ENCODE peak calls at places on chromosomes 16 and 17, in five cellular contexts. W is activated naive CD8-positive, alpha-beta T cell treated with anti-CD3 and anti-CD28 coated beads for 36 hours; R is putamen; S is psoas muscle; J is stimulated activated CD8-positive, alpha-beta memory T cell treated with anti-CD3 and anti-CD28 coated beads, Interleukin-7, amount 100 ng/mL, for 24 hours. K is an unnamed sample.

GRCh38 chr16:66894948-66895696 is 14.8 kb downstream of the PDP2 start:
- DNase-seq in S (peak; percentile 64), R (peak; percentile 60), W (peak; percentile 46), J (no peak), K (peak; percentile 81)

GRCh38 chr16:59295474-59295873 is 561.4 kb upstream of the GOT2 start:
- DNase-seq in W (no peak), R (no peak), S (no peak), J (no peak), K (no peak)

GRCh38 chr17:14845562-14846335 is 419.4 kb downstream of the PMP22 start:
- DNase-seq in W (no peak), R (no peak), S (no peak), J (no peak), K (no peak)

GRCh38 chr17:65446838-65447526 is 114.5 kb downstream of the AXIN2 start:
- DNase-seq in R (no peak), W (no peak), J (no peak), S (peak; percentile 39), K (no peak)

GRCh38 chr17:3796822-3797170 is 4.2 kb downstream of the ITGAE start:
- DNase-seq in J (no peak), R (no peak), W (no peak), S (no peak), K (no peak)

GRCh38 chr17:31130286-31131224 is 35.8 kb downstream of the NF1 start:
- DNase-seq in S (no peak), J (no peak), R (no peak), W (no peak), K (no peak)

GRCh38 chr16:84699147-84699711 is 571 bp upstream of the USP10 start:
- DNase-seq in J (no peak), W (no peak), R (peak; percentile 24), S (no peak), K (peak; percentile 31)

GRCh38 chr16:19991614-19992013 is 82.1 kb downstream of the GPR139 start:
- DNase-seq in J (no peak), W (no peak), R (no peak), S (no peak), K (no peak)

GRCh38 chr16:2019500-2019899 is at the start of gene NPW:
- DNase-seq in W (peak; percentile 63), R (no peak), J (no peak), S (no peak), K (peak; percentile 28)

GRCh38 chr16:74867281-74867849 is 92.7 kb upstream of the FA2H start:
- DNase-seq in S (no peak), J (no peak), W (no peak), R (no peak), K (peak; percentile 72)

GRCh38 chr16:72313903-72314302 is 141.9 kb upstream of the PMFBP1 start:
- DNase-seq in J (no peak), S (no peak), R (no peak), W (no peak), K (no peak)

GRCh38 chr17:63221941-63222340 is 224.2 kb downstream of the CYB561 start:
- DNase-seq in R (no peak), S (no peak), W (no peak), J (no peak), K (no peak)

GRCh38 chr16:4767872-4768548 is 1.0 kb upstream of the ZNF500 start:
- DNase-seq in S (no peak), J (no peak), W (no peak), R (no peak), K (no peak)

GRCh38 chr16:69073181-69073669 is 32.2 kb upstream of the HAS3 start:
- DNase-seq in S (no peak), W (no peak), J (no peak), R (no peak), K (no peak)

GRCh38 chr17:53061446-53061845 is 761.3 kb upstream of the KIF2B start:
- DNase-seq in R (no peak), W (no peak), J (no peak), S (no peak), K (no peak)

GRCh38 chr17:7022791-7023571 is at the start of gene BCL6B:
- DNase-seq in R (no peak), S (no peak), W (no peak), J (no peak), K (no peak)

GRCh38 chr16:85229869-85230416 is 117.7 kb upstream of the CIBAR2 start:
- DNase-seq in R (no peak), W (no peak), S (no peak), J (no peak), K (no peak)

GRCh38 chr16:1337486-1337885 is 4.0 kb downstream of the BAIAP3 start:
- DNase-seq in R (no peak), J (no peak), W (no peak), S (no peak), K (peak; percentile 46)

GRCh38 chr17:2814049-2814448 is 17.8 kb downstream of the RAP1GAP2 start:
- DNase-seq in S (no peak), W (peak; percentile 21), J (no peak), R (no peak), K (no peak)

GRCh38 chr17:38797091-38797490 is 2.3 kb downstream of the PIP4K2B start:
- DNase-seq in J (no peak), S (no peak), W (no peak), R (no peak), K (no peak)

GRCh38 chr17:50472286-50472685 is 3.6 kb upstream of the CHAD start:
- DNase-seq in S (no peak), W (no peak), R (no peak), J (no peak), K (no peak)

GRCh38 chr17:64028874-64029464 is 8.5 kb upstream of the ICAM2 start:
- DNase-seq in W (peak; percentile 63), S (peak; percentile 54), J (peak; percentile 43), R (peak; percentile 21), K (peak; percentile 71)

GRCh38 chr16:64162613-64163375 is 959.1 kb downstream of the CDH11 start:
- DNase-seq in J (no peak), S (no peak), W (no peak), R (no peak), K (no peak)

GRCh38 chr17:57569021-57569420 is 176.1 kb downstream of the CCDC182 start:
- DNase-seq in S (no peak), J (no peak), W (no peak), R (no peak), K (no peak)

GRCh38 chr17:2309338-2310143 is 5.8 kb downstream of the SRR start:
- DNase-seq in S (no peak), W (no peak), J (no peak), R (no peak), K (no peak)

GRCh38 chr17:81927653-81928496 is at the start of gene MAFG:
- DNase-seq in S (peak; percentile 92), W (peak; percentile 93), J (peak; percentile 70), R (peak; percentile 92), K (peak; percentile 98)

GRCh38 chr17:81183316-81183715 is 17.3 kb upstream of the AATK start:
- DNase-seq in R (no peak), S (no peak), W (no peak), J (no peak), K (no peak)